ENCODE peak calls at places on chromosomes 7 and 10, in four cellular contexts. One of them, this sample, is unnamed.

GRCh38 chr10:13848530-13849425 is 262.0 kb downstream of the PRPF18 start:
- DNase-seq in endothelial cell: no peak
- DNase-seq in AG04450: no peak
- DNase-seq in neural crest cell: no peak
- DNase-seq in this sample: no peak

GRCh38 chr7:34048445-34048844 is 143.1 kb downstream of the BMPER start:
- DNase-seq in endothelial cell: no peak
- DNase-seq in AG04450: no peak
- DNase-seq in neural crest cell: no peak
- DNase-seq in this sample: no peak

GRCh38 chr10:111756541-111757061 is 427.0 kb downstream of the GPAM start:
- DNase-seq in neural crest cell: peak; percentile 47
- DNase-seq in endothelial cell: peak; percentile 70
- DNase-seq in AG04450: no peak
- DNase-seq in this sample: no peak

GRCh38 chr7:47461161-47461560 is 120.8 kb downstream of the TNS3 start:
- DNase-seq in AG04450: no peak
- DNase-seq in neural crest cell: no peak
- DNase-seq in endothelial cell: no peak
- DNase-seq in this sample: no peak

GRCh38 chr7:47361229-47361628 is 220.7 kb downstream of the TNS3 start:
- DNase-seq in AG04450: no peak
- DNase-seq in neural crest cell: no peak
- DNase-seq in endothelial cell: no peak
- DNase-seq in this sample: no peak

GRCh38 chr10:73408061-73408460 is 5.8 kb downstream of the ANXA7 start:
- DNase-seq in neural crest cell: no peak
- DNase-seq in AG04450: no peak
- DNase-seq in endothelial cell: no peak
- DNase-seq in this sample: no peak

GRCh38 chr10:62577666-62578291 is 203.6 kb downstream of the ZNF365 start:
- DNase-seq in endothelial cell: no peak
- DNase-seq in AG04450: no peak
- DNase-seq in neural crest cell: no peak
- DNase-seq in this sample: no peak

GRCh38 chr7:37109853-37110252 is 338.8 kb downstream of the ELMO1 start:
- DNase-seq in AG04450: no peak
- DNase-seq in neural crest cell: no peak
- DNase-seq in endothelial cell: no peak
- DNase-seq in this sample: no peak

GRCh38 chr10:96987842-96988175 is 155.7 kb downstream of the LCOR start:
- DNase-seq in AG04450: no peak
- DNase-seq in endothelial cell: no peak
- DNase-seq in neural crest cell: no peak
- DNase-seq in this sample: no peak

GRCh38 chr7:44287488-44288380 is 37.7 kb downstream of the CAMK2B start:
- DNase-seq in endothelial cell: no peak
- DNase-seq in neural crest cell: no peak
- DNase-seq in AG04450: no peak
- DNase-seq in this sample: peak; percentile 29

GRCh38 chr10:128087884-128088695 is 38.1 kb downstream of the MKI67 start:
- DNase-seq in AG04450: no peak
- DNase-seq in neural crest cell: no peak
- DNase-seq in endothelial cell: peak; percentile 28
- DNase-seq in this sample: no peak

GRCh38 chr7:3910041-3910440 is 609.0 kb downstream of the SDK1 start:
- DNase-seq in neural crest cell: peak; percentile 12
- DNase-seq in AG04450: no peak
- DNase-seq in endothelial cell: no peak
- DNase-seq in this sample: no peak

GRCh38 chr10:92328999-92329398 is 38.0 kb downstream of the MARCHF5 start:
- DNase-seq in neural crest cell: no peak
- DNase-seq in endothelial cell: no peak
- DNase-seq in AG04450: no peak
- DNase-seq in this sample: no peak

GRCh38 chr7:98758157-98758556 is 111.7 kb downstream of the TMEM130 start:
- DNase-seq in endothelial cell: no peak
- DNase-seq in AG04450: no peak
- DNase-seq in neural crest cell: no peak
- DNase-seq in this sample: no peak

GRCh38 chr10:67893637-67894036 is 9.2 kb downstream of the SIRT1 start:
- DNase-seq in endothelial cell: no peak
- DNase-seq in neural crest cell: no peak
- DNase-seq in AG04450: no peak
- DNase-seq in this sample: no peak

GRCh38 chr10:132912685-132913558 is 29.4 kb downstream of the CFAP46 start:
- DNase-seq in neural crest cell: no peak
- DNase-seq in AG04450: no peak
- DNase-seq in endothelial cell: no peak
- DNase-seq in this sample: no peak

GRCh38 chr7:12423355-12423994 is 19.8 kb upstream of the VWDE start:
- DNase-seq in endothelial cell: no peak
- DNase-seq in neural crest cell: no peak
- DNase-seq in AG04450: no peak
- DNase-seq in this sample: no peak

GRCh38 chr7:991729-992444 is 8.9 kb downstream of the CYP2W1 start:
- DNase-seq in endothelial cell: no peak
- DNase-seq in neural crest cell: no peak
- DNase-seq in AG04450: no peak
- DNase-seq in this sample: no peak

GRCh38 chr7:107072133-107072532 is 27.6 kb downstream of the PRKAR2B start:
- DNase-seq in endothelial cell: no peak
- DNase-seq in AG04450: no peak
- DNase-seq in neural crest cell: no peak
- DNase-seq in this sample: no peak

GRCh38 chr7:86664486-86664885 is 20.8 kb downstream of the GRM3 start:
- DNase-seq in neural crest cell: no peak
- DNase-seq in AG04450: no peak
- DNase-seq in endothelial cell: no peak
- DNase-seq in this sample: no peak

GRCh38 chr7:108459922-108460551 is 3.8 kb upstream of the NRCAM start:
- DNase-seq in neural crest cell: no peak
- DNase-seq in endothelial cell: peak; percentile 26
- DNase-seq in AG04450: no peak
- DNase-seq in this sample: no peak

GRCh38 chr7:80830584-80831319 is 88.1 kb downstream of the SEMA3C start:
- DNase-seq in endothelial cell: no peak
- DNase-seq in AG04450: no peak
- DNase-seq in neural crest cell: no peak
- DNase-seq in this sample: no peak

GRCh38 chr7:80186721-80187120 is 52.1 kb downstream of the GNAI1 start:
- DNase-seq in AG04450: no peak
- DNase-seq in neural crest cell: no peak
- DNase-seq in endothelial cell: no peak
- DNase-seq in this sample: no peak

GRCh38 chr7:114678116-114678515 is 243.8 kb upstream of the MDFIC start:
- DNase-seq in AG04450: no peak
- DNase-seq in endothelial cell: no peak
- DNase-seq in neural crest cell: no peak
- DNase-seq in this sample: no peak

GRCh38 chr10:96987141-96987841 is 155.2 kb downstream of the LCOR start:
- DNase-seq in neural crest cell: no peak
- DNase-seq in AG04450: no peak
- DNase-seq in endothelial cell: no peak
- DNase-seq in this sample: no peak

GRCh38 chr7:12212051-12212485 is 974 bp downstream of the TMEM106B start:
- DNase-seq in AG04450: no peak
- DNase-seq in neural crest cell: no peak
- DNase-seq in endothelial cell: no peak
- DNase-seq in this sample: no peak

GRCh38 chr10:60417898-60418297 is 28.2 kb upstream of the ANK3 start:
- DNase-seq in neural crest cell: no peak
- DNase-seq in AG04450: no peak
- DNase-seq in endothelial cell: no peak
- DNase-seq in this sample: no peak

GRCh38 chr10:74039561-74040145 is 41.7 kb downstream of the VCL start:
- DNase-seq in neural crest cell: no peak
- DNase-seq in AG04450: no peak
- DNase-seq in endothelial cell: no peak
- DNase-seq in this sample: no peak

GRCh38 chr10:11091517-11092102 is 73.9 kb downstream of the CELF2 start:
- DNase-seq in endothelial cell: no peak
- DNase-seq in AG04450: no peak
- DNase-seq in neural crest cell: no peak
- DNase-seq in this sample: no peak

GRCh38 chr7:12107841-12108249 is 103.2 kb upstream of the TMEM106B start:
- DNase-seq in neural crest cell: no peak
- DNase-seq in AG04450: no peak
- DNase-seq in endothelial cell: no peak
- DNase-seq in this sample: no peak

GRCh38 chr7:13042605-13043236 is 355.3 kb downstream of the ARL4A start:
- DNase-seq in neural crest cell: no peak
- DNase-seq in AG04450: no peak
- DNase-seq in endothelial cell: no peak
- DNase-seq in this sample: no peak

GRCh38 chr7:143422033-143422432 is 13.4 kb upstream of the EPHA1 start:
- DNase-seq in AG04450: no peak
- DNase-seq in endothelial cell: no peak
- DNase-seq in neural crest cell: no peak
- DNase-seq in this sample: no peak

GRCh38 chr10:29407280-29407858 is 118.5 kb downstream of the LYZL1 start:
- DNase-seq in neural crest cell: no peak
- DNase-seq in endothelial cell: no peak
- DNase-seq in AG04450: no peak
- DNase-seq in this sample: no peak

GRCh38 chr10:29915116-29915785 is 144.1 kb downstream of the JCAD start:
- DNase-seq in endothelial cell: no peak
- DNase-seq in AG04450: no peak
- DNase-seq in neural crest cell: no peak
- DNase-seq in this sample: no peak

GRCh38 chr7:68107256-68107655 is 1110.6 kb downstream of the TYW1 start:
- DNase-seq in AG04450: no peak
- DNase-seq in endothelial cell: no peak
- DNase-seq in neural crest cell: no peak
- DNase-seq in this sample: no peak

GRCh38 chr10:82551501-82551900 is 676.5 kb downstream of the NRG3 start:
- DNase-seq in endothelial cell: no peak
- DNase-seq in AG04450: no peak
- DNase-seq in neural crest cell: no peak
- DNase-seq in this sample: no peak

GRCh38 chr10:102262744-102263370 is 17.5 kb downstream of the GBF1 start:
- DNase-seq in endothelial cell: no peak
- DNase-seq in AG04450: no peak
- DNase-seq in neural crest cell: no peak
- DNase-seq in this sample: no peak

GRCh38 chr10:72756674-72757385 is 64.9 kb downstream of the MCU start:
- DNase-seq in neural crest cell: no peak
- DNase-seq in AG04450: no peak
- DNase-seq in endothelial cell: no peak
- DNase-seq in this sample: no peak

GRCh38 chr7:142956951-142957623 is 5.1 kb downstream of the KEL start:
- DNase-seq in endothelial cell: no peak
- DNase-seq in neural crest cell: no peak
- DNase-seq in AG04450: no peak
- DNase-seq in this sample: no peak

GRCh38 chr10:27865221-27865635 is 119.6 kb upstream of the MKX start:
- DNase-seq in endothelial cell: no peak
- DNase-seq in AG04450: no peak
- DNase-seq in neural crest cell: no peak
- DNase-seq in this sample: no peak
- TF ChIP-seq CTCF in endothelial cell: no peak
- TF ChIP-seq CTCF in AG04450: peak; percentile 22
- TF ChIP-seq CTCF in neural crest cell: no peak
- TF ChIP-seq CTCF in this sample: no peak

GRCh38 chr10:75502838-75503237 is 71.4 kb downstream of the LRMDA start:
- DNase-seq in AG04450: no peak
- DNase-seq in neural crest cell: no peak
- DNase-seq in endothelial cell: no peak
- DNase-seq in this sample: no peak
- TF ChIP-seq CTCF in AG04450: no peak
- TF ChIP-seq CTCF in neural crest cell: no peak
- TF ChIP-seq CTCF in endothelial cell: no peak
- TF ChIP-seq CTCF in this sample: no peak

GRCh38 chr7:19122018-19122588 is 4.7 kb upstream of the TWIST1 start:
- DNase-seq in AG04450: no peak
- DNase-seq in neural crest cell: no peak
- DNase-seq in endothelial cell: no peak
- DNase-seq in this sample: no peak
- TF ChIP-seq CTCF in AG04450: peak; percentile 94
- TF ChIP-seq CTCF in neural crest cell: peak; percentile 80
- TF ChIP-seq CTCF in endothelial cell: peak; percentile 77
- TF ChIP-seq CTCF in this sample: peak; percentile 71

GRCh38 chr7:112500619-112501018 is 19.8 kb downstream of the LSMEM1 start:
- DNase-seq in endothelial cell: no peak
- DNase-seq in AG04450: no peak
- DNase-seq in neural crest cell: no peak
- DNase-seq in this sample: no peak
- TF ChIP-seq CTCF in endothelial cell: no peak
- TF ChIP-seq CTCF in AG04450: no peak
- TF ChIP-seq CTCF in neural crest cell: no peak
- TF ChIP-seq CTCF in this sample: no peak

This sample was measured in mesothelial cell of epicardium.